ENCODE peak calls at places on chromosomes 3 and 15, in seven cellular contexts. J is transverse colon, S is A549, M is ovary, O is uterus, L is body of pancreas, V is tibial nerve. G is an unnamed sample.

GRCh38 chr3:134364061-134364935 is 9.9 kb downstream of the AMOTL2 start:
- DNase-seq in J (peak), S (peak), M (peak), O (peak), L (peak), V (peak), G (peak)

GRCh38 chr3:61315874-61316273 is 64.6 kb upstream of the FHIT start:
- DNase-seq in J (no peak), S (no peak), M (no peak), O (no peak), L (peak), V (no peak), G (no peak)

GRCh38 chr3:169579086-169579485 is 84.4 kb downstream of the MECOM start:
- DNase-seq in J (no peak), S (no peak), M (no peak), O (no peak), L (no peak), V (no peak), G (no peak)

GRCh38 chr15:44092221-44092620 is 102.8 kb downstream of the FRMD5 start:
- DNase-seq in J (no peak), S (no peak), M (no peak), O (no peak), L (no peak), V (no peak), G (no peak)

GRCh38 chr15:63603516-63603915 is 6.3 kb downstream of the FBXL22 start:
- DNase-seq in J (no peak), S (no peak), M (no peak), O (no peak), L (no peak), V (no peak), G (no peak)

GRCh38 chr3:32238027-32238815 is at the start of gene CMTM8:
- DNase-seq in J (peak), S (peak), M (no peak), O (peak), L (peak), V (no peak), G (peak)

GRCh38 chr15:41581110-41581509 is 22.1 kb downstream of the TYRO3 start:
- DNase-seq in J (no peak), S (no peak), M (no peak), O (no peak), L (peak), V (no peak), G (no peak)

GRCh38 chr15:27722102-27722501 is 377.0 kb downstream of the OCA2 start:
- DNase-seq in J (no peak), S (no peak), M (no peak), O (no peak), L (no peak), V (no peak), G (no peak)

GRCh38 chr3:197487911-197488391 is 67.8 kb downstream of the BDH1 start:
- DNase-seq in J (no peak), S (peak), M (no peak), O (no peak), L (peak), V (peak), G (no peak)

GRCh38 chr3:168973897-168974296 is 689.6 kb downstream of the MECOM start:
- DNase-seq in J (no peak), S (no peak), M (no peak), O (no peak), L (no peak), V (no peak), G (no peak)

GRCh38 chr3:4688411-4688810 is 195.3 kb downstream of the ITPR1 start:
- DNase-seq in J (no peak), S (no peak), M (no peak), O (peak), L (no peak), V (no peak), G (no peak)

GRCh38 chr3:170835346-170835745 is 34.6 kb downstream of the RPL22L1 start:
- DNase-seq in J (no peak), S (no peak), M (no peak), O (peak), L (no peak), V (no peak), G (no peak)

GRCh38 chr15:81336568-81336967 is 12.6 kb upstream of the STARD5 start:
- DNase-seq in J (no peak), S (peak), M (no peak), O (no peak), L (no peak), V (no peak), G (no peak)

GRCh38 chr3:52281980-52282801 is 3.7 kb upstream of the WDR82 start:
- DNase-seq in J (no peak), S (no peak), M (no peak), O (no peak), L (no peak), V (no peak), G (no peak)

GRCh38 chr3:36649078-36649477 is 115.3 kb downstream of the DCLK3 start:
- DNase-seq in J (no peak), S (no peak), M (no peak), O (no peak), L (no peak), V (no peak), G (no peak)

GRCh38 chr3:132034486-132035464 is at the start of gene CPNE4:
- DNase-seq in J (peak), S (peak), M (peak), O (peak), L (peak), V (peak), G (no peak)

GRCh38 chr3:32195995-32196540 is 42.4 kb upstream of the CMTM8 start:
- DNase-seq in J (no peak), S (no peak), M (no peak), O (no peak), L (peak), V (no peak), G (no peak)

GRCh38 chr3:12796171-12797123 is at the start of gene CAND2:
- DNase-seq in J (peak), S (no peak), M (peak), O (peak), L (peak), V (peak), G (no peak)

GRCh38 chr3:42101048-42101447 is 9.9 kb downstream of the TRAK1 start:
- DNase-seq in J (no peak), S (no peak), M (no peak), O (peak), L (no peak), V (no peak), G (no peak)

GRCh38 chr3:71924721-71925120 is 139.8 kb upstream of the PROK2 start:
- DNase-seq in J (no peak), S (no peak), M (no peak), O (no peak), L (no peak), V (no peak), G (no peak)

GRCh38 chr3:33372218-33373081 is 67.8 kb downstream of the UBP1 start:
- DNase-seq in J (peak), S (peak), M (peak), O (no peak), L (peak), V (no peak), G (no peak)

GRCh38 chr3:24164967-24165366 is 219.9 kb downstream of the NR1D2 start:
- DNase-seq in J (no peak), S (no peak), M (no peak), O (no peak), L (no peak), V (no peak), G (no peak)

GRCh38 chr15:80836991-80837390 is 57.8 kb downstream of the CEMIP start:
- DNase-seq in J (no peak), S (no peak), M (no peak), O (no peak), L (no peak), V (no peak), G (no peak)

GRCh38 chr3:86990734-86991481 is at the start of gene VGLL3:
- DNase-seq in J (peak), S (peak), M (peak), O (peak), L (peak), V (peak), G (no peak)

GRCh38 chr3:136817448-136817847 is 1.5 kb upstream of the SLC35G2 start:
- DNase-seq in J (no peak), S (no peak), M (no peak), O (no peak), L (no peak), V (no peak), G (no peak)

GRCh38 chr15:60889506-60889905 is 339.6 kb downstream of the RORA start:
- DNase-seq in J (no peak), S (no peak), M (no peak), O (no peak), L (no peak), V (no peak), G (no peak)

GRCh38 chr3:79306939-79307590 is 460.7 kb downstream of the ROBO1 start:
- DNase-seq in J (no peak), S (no peak), M (no peak), O (no peak), L (no peak), V (no peak), G (no peak)

GRCh38 chr3:36394176-36394575 is 13.9 kb downstream of the STAC start:
- DNase-seq in J (no peak), S (no peak), M (no peak), O (no peak), L (no peak), V (no peak), G (no peak)

GRCh38 chr3:64878372-64878771 is 190.6 kb upstream of the ADAMTS9 start:
- DNase-seq in J (no peak), S (no peak), M (no peak), O (no peak), L (no peak), V (no peak), G (no peak)

GRCh38 chr15:27058939-27059338 is 88.0 kb downstream of the GABRG3 start:
- DNase-seq in J (no peak), S (no peak), M (no peak), O (no peak), L (no peak), V (no peak), G (no peak)

GRCh38 chr3:196599734-196600128 is 31.3 kb downstream of the FBXO45 start:
- DNase-seq in J (no peak), S (no peak), M (no peak), O (no peak), L (no peak), V (no peak), G (peak)

GRCh38 chr15:38254065-38254883 is 1.6 kb downstream of the SPRED1 start:
- DNase-seq in J (peak), S (peak), M (no peak), O (peak), L (peak), V (no peak), G (no peak)

GRCh38 chr15:38252481-38253311 is at the start of gene SPRED1:
- DNase-seq in J (peak), S (no peak), M (peak), O (peak), L (peak), V (peak), G (no peak)

GRCh38 chr15:38255690-38256089 is 3.1 kb downstream of the SPRED1 start:
- DNase-seq in J (no peak), S (no peak), M (no peak), O (no peak), L (no peak), V (no peak), G (no peak)

GRCh38 chr15:38253448-38253847 is 812 bp downstream of the SPRED1 start:
- DNase-seq in J (peak), S (no peak), M (no peak), O (no peak), L (peak), V (no peak), G (no peak)

GRCh38 chr15:38251726-38252480 is 733 bp upstream of the SPRED1 start:
- DNase-seq in J (peak), S (peak), M (peak), O (peak), L (peak), V (peak), G (peak)
- H3K4me3 ChIP-seq in J (peak), S (peak), M (peak), O (peak), L (peak), V (peak), G (peak)

GRCh38 chr3:194133661-194134230 is 2.2 kb upstream of the HES1 start:
- DNase-seq in J (peak), S (no peak), M (peak), O (peak), L (peak), V (no peak), G (no peak)
- TF ChIP-seq POLR2A in J (no peak), S (no peak), M (no peak), O (no peak), L (no peak), V (no peak), G (no peak)

GRCh38 chr3:128411574-128412064 is 55.1 kb downstream of the DNAJB8 start:
- DNase-seq in J (no peak), S (no peak), M (no peak), O (no peak), L (no peak), V (no peak), G (no peak)

GRCh38 chr3:128407986-128408692 is 58.6 kb downstream of the DNAJB8 start:
- DNase-seq in J (no peak), S (no peak), M (no peak), O (no peak), L (no peak), V (no peak), G (no peak)

GRCh38 chr3:128410669-128411573 is 55.8 kb downstream of the DNAJB8 start:
- DNase-seq in J (no peak), S (no peak), M (no peak), O (no peak), L (peak), V (no peak), G (no peak)

GRCh38 chr3:128408693-128409620 is 57.7 kb downstream of the DNAJB8 start:
- DNase-seq in J (no peak), S (no peak), M (peak), O (no peak), L (peak), V (no peak), G (no peak)

DNA sequence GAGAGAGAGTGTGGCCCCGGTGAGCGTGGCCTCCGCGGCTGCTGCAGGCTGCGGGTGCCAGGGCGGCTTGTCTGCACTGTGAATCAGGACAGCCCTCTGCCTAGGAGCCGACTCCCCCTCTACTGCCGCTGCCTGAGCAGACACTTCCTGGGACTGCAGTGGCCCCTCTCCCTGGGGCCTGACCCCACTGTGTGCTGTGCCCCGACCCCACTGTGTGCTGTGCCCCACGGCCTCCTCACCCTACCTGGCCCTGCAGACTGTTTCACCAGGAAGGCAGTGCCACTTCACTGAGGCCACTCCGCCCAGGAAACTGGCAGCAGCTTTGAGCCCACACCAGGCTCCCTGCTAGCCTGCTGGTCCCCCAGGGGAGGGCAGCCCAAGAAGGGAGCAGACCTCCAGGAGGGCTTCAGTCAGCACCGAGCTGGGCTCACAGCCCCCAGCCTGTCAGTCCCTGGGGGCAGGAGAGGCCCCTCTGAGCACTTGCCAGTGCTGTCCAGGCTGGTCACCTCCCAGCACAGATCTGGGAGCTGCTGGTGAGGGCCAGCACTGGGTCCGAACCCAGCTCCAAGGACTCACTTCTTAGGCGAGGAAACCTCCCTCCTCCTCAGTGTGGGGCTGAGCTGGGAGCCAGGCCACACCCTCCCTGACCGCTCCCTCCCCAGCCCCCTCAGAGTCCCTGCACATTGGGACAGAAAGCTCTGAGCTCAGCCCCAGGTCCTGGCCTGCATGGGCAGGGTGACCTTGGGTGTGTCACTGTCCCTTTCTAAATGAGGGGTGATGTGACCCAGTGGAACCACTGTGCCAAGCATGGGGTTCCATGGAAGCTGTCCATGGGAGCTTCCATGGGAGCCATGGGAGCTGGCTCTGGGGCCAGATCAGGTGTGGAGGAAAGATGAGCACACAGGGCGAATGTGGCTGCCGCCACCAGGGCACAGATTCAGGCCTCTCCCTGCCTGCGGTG is 56.8 kb downstream of the DNAJB8 start:
- DNase-seq in J (no peak), S (no peak), M (no peak), O (no peak), L (peak), V (no peak), G (no peak)
- H3K4me3 ChIP-seq in J (no peak), S (no peak), M (no peak), O (no peak), L (no peak), V (no peak), G (no peak)

GRCh38 chr3:157532529-157533297 is 29.5 kb upstream of the VEPH1 start:
- DNase-seq in J (no peak), S (peak), M (no peak), O (no peak), L (peak), V (no peak), G (no peak)

GRCh38 chr3:157531301-157531660 is 28.1 kb upstream of the VEPH1 start:
- DNase-seq in J (no peak), S (no peak), M (no peak), O (no peak), L (no peak), V (no peak), G (no peak)

GRCh38 chr3:157531771-157532170 is 28.6 kb upstream of the VEPH1 start:
- DNase-seq in J (no peak), S (no peak), M (no peak), O (no peak), L (no peak), V (no peak), G (no peak)

GRCh38 chr3:157534725-157535161 is 31.5 kb upstream of the VEPH1 start:
- DNase-seq in J (no peak), S (no peak), M (no peak), O (no peak), L (no peak), V (no peak), G (no peak)

DNA sequence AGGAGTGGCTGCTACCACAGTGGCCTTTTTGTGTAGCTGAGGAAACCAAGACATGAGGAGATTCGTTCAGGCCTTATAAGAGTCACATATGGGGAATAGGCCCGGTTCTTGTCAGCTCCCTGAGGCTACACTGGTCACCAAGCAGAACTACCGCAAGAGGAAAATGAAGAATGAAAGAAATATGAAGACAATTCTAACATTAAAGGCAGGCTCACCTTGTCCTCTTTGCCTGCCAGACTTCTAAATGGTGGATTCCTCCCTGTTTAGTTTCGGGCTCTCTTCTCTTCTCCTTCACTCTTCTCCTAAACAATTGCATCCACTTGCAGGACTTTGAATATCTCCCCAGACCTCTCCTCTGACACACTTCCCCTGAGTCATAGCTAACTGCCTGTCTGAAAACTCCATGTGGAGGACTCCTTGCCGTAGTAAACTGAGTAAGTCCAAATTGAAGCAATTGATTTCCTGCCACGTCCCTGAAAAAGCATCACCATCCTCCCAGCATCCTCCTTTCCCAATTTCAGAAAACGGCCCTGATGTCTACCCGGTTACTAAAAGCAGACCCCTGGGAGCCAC is 30.2 kb upstream of the VEPH1 start:
- DNase-seq in J (no peak), S (no peak), M (no peak), O (no peak), L (no peak), V (no peak), G (no peak)
- TF ChIP-seq POLR2A in J (no peak), S (no peak), M (no peak), O (no peak), L (no peak), V (no peak), G (no peak)

GRCh38 chr15:62465173-62465572 is 300.1 kb upstream of the C2CD4B start:
- DNase-seq in J (no peak), S (no peak), M (no peak), O (no peak), L (no peak), V (no peak), G (no peak)
- H3K4me3 ChIP-seq in J (no peak), S (no peak), M (no peak), O (no peak), L (no peak), V (no peak), G (no peak)

DNA sequence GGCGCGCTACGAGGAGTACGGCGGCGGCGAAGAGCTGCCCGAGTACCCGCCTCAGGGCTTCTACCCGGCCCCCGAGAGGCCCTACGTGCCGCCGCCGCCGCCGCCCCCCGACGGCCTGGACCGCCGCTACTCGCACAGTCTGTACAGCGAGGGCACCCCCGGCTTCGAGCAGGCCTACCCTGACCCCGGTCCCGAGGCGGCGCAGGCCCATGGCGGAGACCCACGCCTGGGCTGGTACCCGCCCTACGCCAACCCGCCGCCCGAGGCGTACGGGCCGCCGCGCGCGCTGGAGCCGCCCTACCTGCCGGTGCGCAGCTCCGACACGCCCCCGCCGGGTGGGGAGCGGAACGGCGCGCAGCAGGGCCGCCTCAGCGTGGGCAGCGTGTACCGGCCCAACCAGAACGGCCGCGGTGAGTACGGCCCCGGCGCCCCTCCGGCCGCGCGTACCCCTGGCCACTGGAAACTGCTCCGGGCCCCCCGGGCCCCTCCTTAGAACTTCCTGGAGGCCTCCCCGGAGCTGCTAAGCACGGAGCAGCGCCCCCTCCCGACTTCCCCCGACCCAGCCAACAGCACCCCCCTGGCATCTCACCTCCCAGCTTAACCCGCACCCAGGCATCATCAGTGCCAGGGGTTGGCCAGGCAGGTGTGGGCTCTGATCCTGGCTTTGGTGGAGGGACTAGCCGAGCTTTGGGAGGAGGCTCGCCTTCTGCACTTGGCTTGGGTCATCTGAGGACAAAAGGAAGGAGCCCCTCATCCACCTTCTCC is 1.4 kb downstream of the LOXL1 start:
- DNase-seq in J (peak), S (peak), M (peak), O (peak), L (peak), V (no peak), G (no peak)
- TF ChIP-seq POLR2A in J (no peak), S (peak), M (no peak), O (peak), L (peak), V (no peak), G (no peak)

GRCh38 chr3:47339951-47340350 is 40.9 kb upstream of the PTPN23 start:
- DNase-seq in J (no peak), S (no peak), M (no peak), O (no peak), L (no peak), V (no peak), G (no peak)
- H3K4me3 ChIP-seq in J (no peak), S (no peak), M (no peak), O (no peak), L (no peak), V (no peak), G (no peak)

GRCh38 chr3:141401584-141402475 is 33.5 kb downstream of the ZBTB38 start:
- DNase-seq in J (peak), S (peak), M (peak), O (peak), L (peak), V (no peak), G (no peak)
- TF ChIP-seq POLR2A in J (peak), S (peak), M (no peak), O (peak), L (peak), V (no peak), G (no peak)